ENCODE peak calls at places on chromosomes 13 and 19, in nine cellular contexts. C is amygdala; N is T-helper 2 cell treated with Interferon-gamma antibody and Interleukin-4, amounts not matched to agents 5 μg/mL and 100 μg/mL, for 36 hours; S is NCI-H774; P is NT2/D1; K is WTC11; Y is NCI-H2029 treated with DMSO at 0.1 percent for 48 hours; I is upper lobe of right lung; Q is brain pericyte. X is an unnamed sample.

GRCh38 chr19:32498641-32499200 is 82.3 kb upstream of the PDCD5 start:
- DNase-seq in C (no peak), I (no peak), K (no peak), Q (no peak), P (no peak), Y (no peak), S (no peak), N (no peak), X (peak; percentile 68)

GRCh38 chr13:114272977-114273376 is 8.4 kb upstream of the UPF3A start:
- DNase-seq in P (no peak), I (no peak), Q (no peak), Y (no peak), N (no peak), C (no peak), S (no peak), K (no peak), X (no peak)

GRCh38 chr13:73880365-73880764 is 253.8 kb downstream of the KLF12 start:
- DNase-seq in Y (no peak), N (no peak), C (no peak), S (no peak), I (no peak), P (no peak), Q (peak; percentile 13), K (no peak), X (no peak)

GRCh38 chr19:44677019-44677809 is 5.9 kb downstream of the CEACAM19 start:
- DNase-seq in S (no peak), I (no peak), P (peak; percentile 30), Q (no peak), Y (peak; percentile 16), N (no peak), K (no peak), C (no peak), X (peak; percentile 73)

GRCh38 chr13:74931698-74932433 is 550.1 kb downstream of the TBC1D4 start:
- DNase-seq in Q (no peak), P (no peak), K (no peak), C (no peak), N (no peak), S (no peak), I (no peak), Y (no peak), X (no peak)

GRCh38 chr19:46466536-46467199 is 4.7 kb downstream of the PNMA8A start:
- DNase-seq in S (no peak), Y (no peak), C (no peak), I (peak; percentile 26), P (no peak), N (no peak), Q (no peak), K (no peak), X (peak; percentile 66)

GRCh38 chr19:10796653-10797052 is 39.4 kb downstream of the TMED1 start:
- DNase-seq in I (no peak), Q (no peak), C (peak; percentile 39), P (no peak), N (no peak), K (no peak), S (no peak), Y (no peak), X (no peak)

GRCh38 chr19:55809381-55810058 is 22.3 kb downstream of the NLRP11 start:
- DNase-seq in C (no peak), Y (peak; percentile 63), N (no peak), I (peak; percentile 66), S (no peak), P (peak; percentile 75), K (peak; percentile 30), Q (no peak), X (peak; percentile 84)

GRCh38 chr19:33432408-33433170 is 59.1 kb downstream of the CEBPG start:
- DNase-seq in P (no peak), N (no peak), Q (no peak), I (peak; percentile 32), Y (no peak), S (no peak), K (no peak), C (no peak), X (no peak)

GRCh38 chr19:49560358-49560900 is 19.9 kb downstream of the NOSIP start:
- DNase-seq in C (peak; percentile 51), I (peak; percentile 73), Q (no peak), N (peak; percentile 41), P (no peak), K (no peak), Y (no peak), S (no peak), X (no peak)

GRCh38 chr19:49588370-49589122 is 2.4 kb upstream of the PRR12 start:
- DNase-seq in S (no peak), P (no peak), I (no peak), K (no peak), Q (no peak), Y (no peak), C (no peak), N (peak; percentile 36), X (no peak)

GRCh38 chr19:39132344-39132969 is 6.9 kb downstream of the PAK4 start:
- DNase-seq in P (no peak), Q (no peak), K (no peak), I (no peak), S (no peak), C (no peak), Y (no peak), N (no peak), X (no peak)

GRCh38 chr13:78660130-78660857 is 1.3 kb upstream of the OBI1 start:
- DNase-seq in K (no peak), I (no peak), Q (no peak), N (no peak), Y (no peak), P (no peak), S (no peak), C (no peak), X (no peak)

GRCh38 chr19:45739498-45740439 is 6.5 kb downstream of the MEIOSIN start:
- DNase-seq in I (no peak), Y (no peak), S (no peak), C (no peak), K (no peak), P (no peak), N (no peak), Q (no peak), X (peak; percentile 57)

GRCh38 chr19:3851254-3852176 is 17.3 kb downstream of the ZFR2 start:
- DNase-seq in K (no peak), Q (no peak), P (no peak), I (no peak), Y (no peak), N (no peak), S (no peak), C (no peak), X (peak; percentile 16)

GRCh38 chr19:13929340-13929739 is 8.9 kb downstream of the PODNL1 start:
- DNase-seq in P (no peak), S (no peak), Q (no peak), K (no peak), I (no peak), N (no peak), C (no peak), Y (no peak), X (no peak)

GRCh38 chr13:97434417-97435296 is 688 bp downstream of the RAP2A start:
- DNase-seq in I (peak; percentile 71), Q (peak; percentile 11), K (peak; percentile 34), S (no peak), Y (no peak), P (no peak), N (peak; percentile 45), C (peak; percentile 24), X (peak; percentile 39)

GRCh38 chr13:47126432-47126831 is 229.6 kb upstream of the HTR2A start:
- DNase-seq in Q (no peak), N (no peak), C (no peak), I (no peak), P (no peak), Y (no peak), K (no peak), S (no peak), X (peak; percentile 27)